ENCODE peak calls at places on chromosomes 4 and X, in nine cellular contexts. One of them, this sample, is unnamed.

GRCh38 chr4:3294401-3295241 is 1.8 kb downstream of the RGS12 start:
- DNase-seq in EL: no peak
- DNase-seq in EH: no peak
- DNase-seq in dorsolateral prefrontal cortex: peak
- DNase-seq in stimulated activated CD4-positive, alpha-beta T cell treated with anti-CD3 and anti-CD28 coated beads, Interleukin-12 subunit alpha, Interleukin-12 subunit beta, amount 100 ng/mL, for 4 hours: no peak
- DNase-seq in nephron progenitor cell: no peak
- DNase-seq in aorta: peak
- DNase-seq in mesendoderm: no peak
- DNase-seq in fibroblast of mammary gland: no peak
- DNase-seq in this sample: peak

GRCh38 chrX:153775631-153776595 is 4.9 kb upstream of the SRPK3 start:
- DNase-seq in fibroblast of mammary gland: no peak
- DNase-seq in EL: no peak
- DNase-seq in aorta: peak
- DNase-seq in mesendoderm: no peak
- DNase-seq in stimulated activated CD4-positive, alpha-beta T cell treated with anti-CD3 and anti-CD28 coated beads, Interleukin-12 subunit alpha, Interleukin-12 subunit beta, amount 100 ng/mL, for 4 hours: no peak
- DNase-seq in dorsolateral prefrontal cortex: no peak
- DNase-seq in EH: no peak
- DNase-seq in nephron progenitor cell: peak
- DNase-seq in this sample: no peak

GRCh38 chrX:151996329-151996728 is 21.9 kb upstream of the GABRE start:
- DNase-seq in fibroblast of mammary gland: no peak
- DNase-seq in EL: no peak
- DNase-seq in stimulated activated CD4-positive, alpha-beta T cell treated with anti-CD3 and anti-CD28 coated beads, Interleukin-12 subunit alpha, Interleukin-12 subunit beta, amount 100 ng/mL, for 4 hours: no peak
- DNase-seq in aorta: no peak
- DNase-seq in nephron progenitor cell: no peak
- DNase-seq in dorsolateral prefrontal cortex: no peak
- DNase-seq in mesendoderm: no peak
- DNase-seq in EH: no peak
- DNase-seq in this sample: no peak

GRCh38 chr4:182903013-182903412 is 14.2 kb downstream of the DCTD start:
- DNase-seq in aorta: no peak
- DNase-seq in EH: no peak
- DNase-seq in fibroblast of mammary gland: no peak
- DNase-seq in nephron progenitor cell: no peak
- DNase-seq in EL: no peak
- DNase-seq in dorsolateral prefrontal cortex: no peak
- DNase-seq in mesendoderm: no peak
- DNase-seq in stimulated activated CD4-positive, alpha-beta T cell treated with anti-CD3 and anti-CD28 coated beads, Interleukin-12 subunit alpha, Interleukin-12 subunit beta, amount 100 ng/mL, for 4 hours: no peak
- DNase-seq in this sample: no peak

GRCh38 chr4:118738999-118739690 is 54.0 kb downstream of the METTL14 start:
- DNase-seq in EH: no peak
- DNase-seq in dorsolateral prefrontal cortex: no peak
- DNase-seq in aorta: no peak
- DNase-seq in stimulated activated CD4-positive, alpha-beta T cell treated with anti-CD3 and anti-CD28 coated beads, Interleukin-12 subunit alpha, Interleukin-12 subunit beta, amount 100 ng/mL, for 4 hours: no peak
- DNase-seq in nephron progenitor cell: no peak
- DNase-seq in EL: no peak
- DNase-seq in mesendoderm: no peak
- DNase-seq in fibroblast of mammary gland: no peak
- DNase-seq in this sample: no peak

GRCh38 chrX:154799554-154800348 is 5.5 kb downstream of the MPP1 start:
- DNase-seq in fibroblast of mammary gland: peak
- DNase-seq in stimulated activated CD4-positive, alpha-beta T cell treated with anti-CD3 and anti-CD28 coated beads, Interleukin-12 subunit alpha, Interleukin-12 subunit beta, amount 100 ng/mL, for 4 hours: no peak
- DNase-seq in aorta: no peak
- DNase-seq in mesendoderm: peak
- DNase-seq in dorsolateral prefrontal cortex: no peak
- DNase-seq in nephron progenitor cell: no peak
- DNase-seq in EL: no peak
- DNase-seq in EH: no peak
- DNase-seq in this sample: no peak

GRCh38 chr4:183412836-183413561 is 31.4 kb upstream of the CDKN2AIP start:
- DNase-seq in fibroblast of mammary gland: no peak
- DNase-seq in EH: no peak
- DNase-seq in nephron progenitor cell: no peak
- DNase-seq in stimulated activated CD4-positive, alpha-beta T cell treated with anti-CD3 and anti-CD28 coated beads, Interleukin-12 subunit alpha, Interleukin-12 subunit beta, amount 100 ng/mL, for 4 hours: no peak
- DNase-seq in dorsolateral prefrontal cortex: peak
- DNase-seq in EL: no peak
- DNase-seq in aorta: no peak
- DNase-seq in mesendoderm: no peak
- DNase-seq in this sample: no peak

GRCh38 chr4:7648813-7649395 is 214.2 kb upstream of the PSAPL1 start:
- DNase-seq in nephron progenitor cell: no peak
- DNase-seq in EL: no peak
- DNase-seq in EH: no peak
- DNase-seq in dorsolateral prefrontal cortex: no peak
- DNase-seq in mesendoderm: no peak
- DNase-seq in fibroblast of mammary gland: no peak
- DNase-seq in stimulated activated CD4-positive, alpha-beta T cell treated with anti-CD3 and anti-CD28 coated beads, Interleukin-12 subunit alpha, Interleukin-12 subunit beta, amount 100 ng/mL, for 4 hours: no peak
- DNase-seq in aorta: peak
- DNase-seq in this sample: no peak

This sample was measured in GM13976.